ENCODE peak calls at places on chromosomes 11 and 22, in six cellular contexts. G is A549, F is GM12878, I is NB4, T is K562, K is endothelial cell of umbilical vein. R is an unnamed sample.
A peak's percentile ranks its signal among the peaks of the same experiment; 100 is the strongest.

GRCh38 chr11:20444537-20444936 is 57.0 kb downstream of the PRMT3 start:
- DNase-seq in K (no peak), G (no peak), T (no peak), I (no peak), F (no peak), R (no peak)

GRCh38 chr11:2792376-2793250 is 92.8 kb upstream of the KCNQ1OT1 start:
- DNase-seq in T (no peak), F (no peak), K (no peak), G (no peak), I (no peak), R (no peak)

GRCh38 chr11:72631806-72632731 is 42.2 kb downstream of the PDE2A start:
- DNase-seq in I (no peak), F (no peak), K (peak; percentile 86), T (peak; percentile 85), G (no peak), R (no peak)

GRCh38 chr22:32926600-32926999 is 125.1 kb downstream of the TIMP3 start:
- DNase-seq in K (no peak), F (no peak), T (peak; percentile 48), G (peak; percentile 3), I (peak; percentile 54), R (peak; percentile 44)

GRCh38 chr11:67138922-67139321 is 19.9 kb downstream of the KDM2A start:
- DNase-seq in T (no peak), G (no peak), F (no peak), K (no peak), I (no peak), R (no peak)

GRCh38 chr22:37427128-37427710 is at the start of gene ELFN2:
- DNase-seq in G (peak; percentile 22), F (no peak), T (no peak), I (no peak), K (peak; percentile 20), R (no peak)

GRCh38 chr11:1341928-1342524 is 32.6 kb upstream of the TOLLIP start:
- DNase-seq in G (peak; percentile 17), F (no peak), T (no peak), I (peak; percentile 37), K (no peak), R (no peak)

GRCh38 chr11:130522284-130522961 is 74.0 kb downstream of the ADAMTS15 start:
- DNase-seq in F (no peak), G (peak; percentile 79), I (no peak), K (peak; percentile 83), T (peak; percentile 80), R (peak; percentile 10)

GRCh38 chr22:45072322-45072903 is 62.6 kb upstream of the PHF21B start:
- DNase-seq in G (peak; percentile 71), T (peak; percentile 40), I (no peak), F (no peak), K (no peak), R (no peak)

GRCh38 chr11:66531841-66532240 is 14.0 kb downstream of the ZDHHC24 start:
- DNase-seq in T (no peak), F (no peak), K (no peak), G (no peak), I (no peak), R (no peak)

GRCh38 chr11:112581747-112582146 is 321.1 kb upstream of the PLET1 start:
- DNase-seq in I (no peak), K (no peak), T (no peak), G (no peak), F (peak; percentile 68), R (no peak)

GRCh38 chr11:84905411-84905810 is 721.7 kb downstream of the DLG2 start:
- DNase-seq in T (no peak), K (no peak), F (no peak), G (no peak), I (no peak), R (no peak)

GRCh38 chr11:30789270-30789669 is 203.1 kb upstream of the MPPED2 start:
- DNase-seq in T (no peak), G (no peak), F (no peak), I (no peak), K (no peak), R (no peak)

GRCh38 chr22:41892721-41893120 is 22.2 kb downstream of the SHISA8 start:
- DNase-seq in I (no peak), K (no peak), T (no peak), F (no peak), G (no peak), R (no peak)

GRCh38 chr11:104946907-104947306 is 21.5 kb downstream of the CASP4 start:
- DNase-seq in T (peak; percentile 18), K (peak; percentile 74), G (peak; percentile 2), I (peak; percentile 68), F (peak; percentile 27), R (peak; percentile 78)

GRCh38 chr11:130536106-130537040 is 87.9 kb downstream of the ADAMTS15 start:
- DNase-seq in K (no peak), T (no peak), I (no peak), F (no peak), G (no peak), R (no peak)

GRCh38 chr22:46425011-46425410 is 89.5 kb downstream of the TRMU start:
- DNase-seq in G (no peak), F (no peak), K (no peak), T (no peak), I (no peak), R (no peak)

GRCh38 chr11:36123353-36124220 is 165.6 kb downstream of the COMMD9 start:
- DNase-seq in T (no peak), K (no peak), G (no peak), F (no peak), I (no peak), R (no peak)

GRCh38 chr11:15907806-15908205 is 448.5 kb downstream of the SOX6 start:
- DNase-seq in G (no peak), T (no peak), K (no peak), I (no peak), F (no peak), R (no peak)

GRCh38 chr11:107042748-107043147 is 24.5 kb upstream of the GUCY1A2 start:
- DNase-seq in K (no peak), G (no peak), I (peak; percentile 35), F (no peak), T (no peak), R (no peak)

GRCh38 chr22:50247748-50248147 is 2.9 kb upstream of the TUBGCP6 start:
- DNase-seq in K (peak; percentile 45), F (no peak), I (no peak), G (no peak), T (peak; percentile 80), R (no peak)

GRCh38 chr11:57728829-57729228 is 12.5 kb upstream of the SELENOH start:
- DNase-seq in T (no peak), K (no peak), I (no peak), G (no peak), F (no peak), R (no peak)

GRCh38 chr22:49951986-49952896 is 8.3 kb upstream of the PIM3 start:
- DNase-seq in G (no peak), I (no peak), F (no peak), T (no peak), K (peak; percentile 39), R (peak; percentile 81)

GRCh38 chr11:116312560-116313340 is 460.0 kb downstream of the BUD13 start:
- DNase-seq in F (no peak), G (no peak), K (peak; percentile 83), T (no peak), I (no peak), R (no peak)

GRCh38 chr11:117822522-117823033 is 2.0 kb downstream of the FXYD2 start:
- DNase-seq in I (no peak), T (no peak), G (no peak), K (no peak), F (no peak), R (no peak)

GRCh38 chr11:27718853-27719574 is 18.8 kb upstream of the BDNF start:
- DNase-seq in T (no peak), G (peak; percentile 55), I (no peak), F (no peak), K (peak; percentile 44), R (no peak)

GRCh38 chr22:19174106-19175025 is 4.2 kb downstream of the SLC25A1 start:
- DNase-seq in K (no peak), F (peak; percentile 15), G (no peak), I (peak; percentile 56), T (peak; percentile 59), R (peak; percentile 57)

GRCh38 chr11:22728600-22729394 is 62.4 kb downstream of the GAS2 start:
- DNase-seq in I (no peak), G (no peak), K (peak; percentile 67), T (no peak), F (no peak), R (peak; percentile 14)
- TF ChIP-seq MYC in I (no peak), G (no peak), K (no peak), T (no peak), F (no peak), R (no peak)

GRCh38 chr11:24531528-24531927 is 34.7 kb downstream of the LUZP2 start:
- DNase-seq in I (no peak), G (no peak), T (no peak), K (no peak), F (no peak), R (no peak)
- TF ChIP-seq MYC in I (no peak), G (no peak), T (no peak), K (no peak), F (no peak), R (no peak)

GRCh38 chr11:70559516-70559915 is 161.2 kb downstream of the CTTN start:
- DNase-seq in F (no peak), K (no peak), G (no peak), I (no peak), T (no peak), R (no peak)

GRCh38 chr11:70556884-70557741 is 158.8 kb downstream of the CTTN start:
- DNase-seq in G (no peak), K (no peak), F (no peak), I (peak; percentile 75), T (no peak), R (no peak)

GRCh38 chr11:70557742-70558485 is 159.6 kb downstream of the CTTN start:
- DNase-seq in G (no peak), T (no peak), I (no peak), F (no peak), K (no peak), R (no peak)

GRCh38 chr11:70555092-70555491 is 156.8 kb downstream of the CTTN start:
- DNase-seq in G (no peak), I (no peak), K (no peak), F (no peak), T (no peak), R (no peak)

DNA sequence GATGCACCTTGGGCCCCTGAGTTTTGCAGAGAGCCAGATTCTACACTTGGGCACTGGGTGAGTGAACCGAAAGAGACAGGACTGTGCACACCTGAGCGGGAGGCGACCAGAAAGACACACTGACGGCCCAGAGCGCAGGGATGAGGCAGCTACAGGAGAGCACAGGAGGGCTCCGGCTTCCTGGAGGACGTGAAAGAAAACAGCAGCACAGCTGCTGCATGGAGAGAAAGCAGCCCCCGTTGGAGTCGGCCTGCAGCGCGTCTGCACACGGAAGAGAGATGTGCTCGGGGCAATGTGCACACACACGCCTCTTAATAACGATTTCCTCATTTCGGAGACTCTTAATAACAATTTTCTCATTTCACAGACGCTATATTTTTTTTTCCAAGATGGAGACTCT is 160.3 kb downstream of the CTTN start:
- DNase-seq in I (no peak), K (no peak), G (no peak), F (no peak), T (no peak), R (no peak)
- TF ChIP-seq MYC in I (no peak), K (no peak), G (no peak), F (no peak), T (no peak), R (no peak)

DNA sequence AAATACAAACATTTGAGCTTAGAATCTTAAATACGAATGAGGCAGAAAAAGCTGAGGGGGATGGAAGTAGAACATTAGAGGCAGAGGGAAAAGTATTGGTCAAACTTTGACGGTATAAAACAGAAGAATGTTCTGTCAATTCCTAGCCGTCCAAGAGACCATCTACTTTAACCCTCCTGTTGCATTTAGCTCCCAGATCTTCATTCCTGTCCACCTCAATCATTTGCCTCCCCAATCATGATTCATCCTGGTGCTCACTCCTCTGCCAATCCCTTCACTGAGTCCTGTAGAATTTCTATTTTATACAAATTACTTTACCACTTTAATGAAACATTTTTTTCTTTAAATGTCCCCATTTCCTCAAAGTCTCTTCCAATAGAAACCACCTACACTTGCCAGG is 28.2 kb downstream of the C2CD3 start:
- DNase-seq in G (no peak), F (no peak), I (no peak), K (no peak), T (no peak), R (no peak)
- TF ChIP-seq MYC in G (no peak), F (no peak), I (no peak), K (no peak), T (no peak), R (no peak)